ENCODE peak calls at places on chromosome 14, in nine cellular contexts. X is HEK293T, J is IMR-90, N is endothelial cell of umbilical vein, F is choroid plexus epithelial cell, O is T-cell, Q is globus pallidus, L is cerebellar cortex, M is pancreas. K is an unnamed sample.

GRCh38 chr14:33808187-33808586 is 142.7 kb downstream of the EGLN3 start:
- DNase-seq in X (no peak), J (no peak), N (no peak), F (no peak), O (no peak), Q (no peak), L (no peak), M (no peak), K (no peak)

GRCh38 chr14:95255487-95255886 is 64.2 kb downstream of the CLMN start:
- DNase-seq in X (peak; percentile 53), J (peak; percentile 1), N (peak; percentile 61), F (peak; percentile 95), O (no peak), Q (no peak), L (no peak), M (peak; percentile 65), K (no peak)

GRCh38 chr14:92506230-92506629 is 7.4 kb upstream of the RIN3 start:
- DNase-seq in X (no peak), J (no peak), N (no peak), F (no peak), O (no peak), Q (no peak), L (no peak), M (no peak), K (no peak)

GRCh38 chr14:97380539-97380941 is 583.4 kb downstream of the VRK1 start:
- DNase-seq in X (no peak), J (no peak), N (no peak), F (no peak), O (no peak), Q (no peak), L (no peak), M (no peak), K (no peak)

GRCh38 chr14:89336338-89336737 is 80.7 kb downstream of the FOXN3 start:
- DNase-seq in X (no peak), J (no peak), N (no peak), F (no peak), O (no peak), Q (no peak), L (peak; percentile 57), M (no peak), K (no peak)

GRCh38 chr14:69101331-69101826 is 51.5 kb downstream of the DCAF5 start:
- DNase-seq in X (peak; percentile 18), J (peak; percentile 91), N (peak; percentile 80), F (peak; percentile 93), O (no peak), Q (no peak), L (peak; percentile 45), M (peak; percentile 19), K (no peak)

GRCh38 chr14:48325486-48325885 is 650.1 kb upstream of the MDGA2 start:
- DNase-seq in X (no peak), J (peak; percentile 48), N (no peak), F (no peak), O (no peak), Q (no peak), L (no peak), M (no peak), K (no peak)

GRCh38 chr14:100692256-100692655 is 34.4 kb upstream of the DLK1 start:
- DNase-seq in X (no peak), J (no peak), N (no peak), F (no peak), O (no peak), Q (no peak), L (no peak), M (no peak), K (no peak)

GRCh38 chr14:92539875-92540274 is 26.3 kb downstream of the RIN3 start:
- DNase-seq in X (no peak), J (peak; percentile 56), N (peak; percentile 13), F (peak; percentile 78), O (no peak), Q (no peak), L (no peak), M (no peak), K (no peak)

GRCh38 chr14:21109377-21110260 is 8.8 kb downstream of the TMEM253 start:
- DNase-seq in X (no peak), J (no peak), N (no peak), F (no peak), O (no peak), Q (no peak), L (no peak), M (no peak), K (no peak)